ENCODE peak calls at places on chromosome 13, in five cellular contexts. R is dorsolateral prefrontal cortex, E is transverse colon, Z is thyroid gland, U is GM12865. Y is an unnamed sample.

GRCh38 chr13:43475135-43475534 is 311.6 kb downstream of the ENOX1 start:
- DNase-seq in E (no peak), R (no peak), Z (no peak), U (no peak), Y (no peak)

GRCh38 chr13:77028202-77028601 is 1.2 kb upstream of the FBXL3 start:
- DNase-seq in U (no peak), Z (no peak), E (no peak), R (no peak), Y (peak; percentile 7)

GRCh38 chr13:76316998-76317527 is 569.1 kb downstream of the KCTD12 start:
- DNase-seq in Z (no peak), R (no peak), E (no peak), U (no peak), Y (no peak)

GRCh38 chr13:100175803-100176182 is 86.9 kb downstream of the PCCA start:
- DNase-seq in Z (no peak), E (no peak), R (no peak), U (no peak), Y (no peak)

GRCh38 chr13:34250151-34250550 is 432.2 kb downstream of the RFC3 start:
- DNase-seq in E (no peak), R (no peak), Z (no peak), U (no peak), Y (no peak)

GRCh38 chr13:39599842-39600241 is 3.2 kb downstream of the LHFPL6 start:
- DNase-seq in Z (no peak), U (no peak), E (no peak), R (no peak), Y (no peak)

GRCh38 chr13:98664047-98664446 is 87.1 kb upstream of the STK24 start:
- DNase-seq in R (no peak), Z (no peak), E (no peak), U (no peak), Y (peak; percentile 97)

GRCh38 chr13:71729441-71729840 is 137.6 kb downstream of the DACH1 start:
- DNase-seq in R (no peak), E (no peak), Z (no peak), U (no peak), Y (no peak)

GRCh38 chr13:104473936-104474335 is 1407.7 kb upstream of the SLC10A2 start:
- DNase-seq in E (no peak), Z (no peak), R (no peak), U (no peak), Y (no peak)

GRCh38 chr13:62337109-62337880 is 921.6 kb upstream of the PCDH20 start:
- DNase-seq in E (no peak), U (no peak), R (no peak), Z (no peak), Y (no peak)

GRCh38 chr13:104461049-104461448 is 1394.8 kb upstream of the SLC10A2 start:
- DNase-seq in E (no peak), R (no peak), Z (no peak), U (no peak), Y (no peak)

GRCh38 chr13:76538004-76538403 is 348.2 kb downstream of the KCTD12 start:
- DNase-seq in E (no peak), Z (no peak), U (no peak), R (no peak), Y (no peak)

GRCh38 chr13:57633950-57634828 is 2.6 kb downstream of the PCDH17 start:
- DNase-seq in R (peak; percentile 54), U (no peak), Z (no peak), E (no peak), Y (no peak)

GRCh38 chr13:57631607-57632275 is at the start of gene PCDH17:
- DNase-seq in Z (peak; percentile 12), R (peak; percentile 66), U (no peak), E (peak; percentile 7), Y (no peak)

GRCh38 chr13:57634829-57635165 is 3.3 kb downstream of the PCDH17 start:
- DNase-seq in E (no peak), U (no peak), Z (no peak), R (peak; percentile 51), Y (no peak)

GRCh38 chr13:57632276-57633140 is 964 bp downstream of the PCDH17 start:
- DNase-seq in U (no peak), E (no peak), Z (peak; percentile 3), R (peak; percentile 41), Y (no peak)

DNA sequence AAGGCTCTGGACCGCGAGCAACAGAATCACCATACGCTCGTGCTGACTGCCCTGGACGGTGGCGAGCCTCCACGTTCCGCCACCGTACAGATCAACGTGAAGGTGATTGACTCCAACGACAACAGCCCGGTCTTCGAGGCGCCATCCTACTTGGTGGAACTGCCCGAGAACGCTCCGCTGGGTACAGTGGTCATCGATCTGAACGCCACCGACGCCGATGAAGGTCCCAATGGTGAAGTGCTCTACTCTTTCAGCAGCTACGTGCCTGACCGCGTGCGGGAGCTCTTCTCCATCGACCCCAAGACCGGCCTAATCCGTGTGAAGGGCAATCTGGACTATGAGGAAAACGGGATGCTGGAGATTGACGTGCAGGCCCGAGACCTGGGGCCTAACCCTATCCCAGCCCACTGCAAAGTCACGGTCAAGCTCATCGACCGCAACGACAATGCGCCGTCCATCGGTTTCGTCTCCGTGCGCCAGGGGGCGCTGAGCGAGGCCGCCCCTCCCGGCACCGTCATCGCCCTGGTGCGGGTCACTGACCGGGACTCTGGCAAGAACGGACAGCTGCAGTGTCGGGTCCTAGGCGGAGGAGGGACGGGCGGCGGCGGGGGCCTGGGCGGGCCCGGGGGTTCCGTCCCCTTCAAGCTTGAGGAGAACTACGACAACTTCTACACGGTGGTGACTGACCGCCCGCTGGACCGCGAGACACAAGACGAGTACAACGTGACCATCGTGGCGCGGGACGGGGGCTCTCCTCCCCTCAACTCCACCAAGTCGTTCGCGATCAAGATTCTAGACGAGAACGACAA is 1.8 kb downstream of the PCDH17 start:
- DNase-seq in Z (peak; percentile 12), R (peak; percentile 76), E (peak; percentile 13), U (no peak), Y (no peak)
- TF ChIP-seq CTCF in Z (peak; percentile 13), R (peak; percentile 63), E (peak; percentile 20), U (no peak), Y (no peak)

GRCh38 chr13:111203742-111204386 is 88.8 kb downstream of the ARHGEF7 start:
- DNase-seq in E (no peak), R (no peak), U (peak; percentile 39), Z (no peak), Y (no peak)
- H3K4me3 ChIP-seq in E (no peak overlapping the region), R (no peak overlapping the region), U (no peak overlapping the region), Z (no peak overlapping the region), Y (no peak overlapping the region)

GRCh38 chr13:27449936-27450828 is at the start of gene MTIF3:
- DNase-seq in E (peak; percentile 98), Z (peak; percentile 98), R (peak; percentile 91), U (peak; percentile 98), Y (peak; percentile 97)
- TF ChIP-seq CTCF in E (no peak), Z (no peak), R (no peak), U (peak; percentile 2), Y (peak; percentile 11)

GRCh38 chr13:52447354-52447753 is 3.1 kb downstream of the VPS36 start:
- DNase-seq in R (no peak), U (peak; percentile 18), Z (no peak), E (no peak), Y (peak; percentile 81)

GRCh38 chr13:52450012-52450792 is at the start of gene VPS36:
- DNase-seq in E (peak; percentile 98), U (peak; percentile 97), R (peak; percentile 91), Z (peak; percentile 95), Y (peak; percentile 96)

GRCh38 chr13:52446265-52446664 is 4.2 kb downstream of the VPS36 start:
- DNase-seq in U (no peak), Z (no peak), R (no peak), E (no peak), Y (peak; percentile 86)

GRCh38 chr13:52449323-52450011 is 967 bp downstream of the VPS36 start:
- DNase-seq in U (no peak), E (no peak), R (no peak), Z (no peak), Y (no peak)

GRCh38 chr13:52447815-52448552 is 2.5 kb downstream of the VPS36 start:
- DNase-seq in U (no peak), E (no peak), R (no peak), Z (no peak), Y (peak; percentile 59)
- H3K4me3 ChIP-seq in U (no peak overlapping the region), E (no peak overlapping the region), R (no peak overlapping the region), Z (no peak overlapping the region), Y (peak overlapping the region; percentile 14)

DNA sequence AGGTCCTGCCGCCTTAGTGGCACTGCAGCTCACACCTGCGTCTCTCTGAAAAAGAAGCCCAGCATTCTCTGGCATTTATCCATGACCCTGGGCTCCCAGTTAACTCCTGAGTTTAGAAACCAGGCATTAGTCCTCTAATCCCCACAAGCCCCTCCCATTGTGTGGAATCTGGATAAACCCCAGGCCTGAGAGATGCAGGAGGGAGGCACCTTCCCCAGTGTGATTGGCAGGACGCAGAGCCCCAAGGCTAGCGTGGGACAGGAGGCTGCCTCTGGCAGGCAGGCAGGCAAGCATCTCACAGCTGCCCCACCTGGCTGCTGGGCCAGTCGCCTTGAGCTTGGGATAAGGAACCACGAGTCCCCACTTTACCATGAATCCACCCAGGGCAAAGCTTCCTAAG is 11.0 kb upstream of the SERPINE3 start:
- DNase-seq in U (no peak), Z (no peak), E (no peak), R (no peak), Y (no peak)
- TF ChIP-seq CTCF in U (no peak), Z (no peak), E (no peak), R (no peak), Y (no peak)

DNA sequence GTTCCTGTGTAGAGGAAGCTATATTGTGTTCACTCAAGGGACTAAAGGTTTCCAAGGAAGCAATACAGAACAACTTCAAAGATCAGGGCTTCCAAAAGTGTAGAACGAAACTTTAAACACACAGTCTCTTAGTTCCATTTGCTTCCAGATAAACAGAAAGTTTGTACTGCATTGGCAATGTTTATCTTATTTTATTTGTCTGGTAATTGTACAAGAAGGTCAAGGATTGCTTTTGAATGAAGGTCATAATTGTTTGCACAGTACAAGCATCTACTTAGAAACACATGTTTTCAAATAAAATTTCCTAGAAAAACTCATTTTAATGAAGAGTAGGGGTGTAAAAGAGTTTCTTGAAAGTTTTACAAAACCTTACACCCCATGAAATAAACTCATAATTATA is 712.7 kb upstream of the SGCG start:
- DNase-seq in U (no peak), E (no peak), R (no peak), Z (no peak), Y (no peak)
- H3K4me3 ChIP-seq in U (no peak overlapping the region), E (no peak overlapping the region), R (no peak overlapping the region), Z (no peak overlapping the region), Y (no peak overlapping the region)

DNA sequence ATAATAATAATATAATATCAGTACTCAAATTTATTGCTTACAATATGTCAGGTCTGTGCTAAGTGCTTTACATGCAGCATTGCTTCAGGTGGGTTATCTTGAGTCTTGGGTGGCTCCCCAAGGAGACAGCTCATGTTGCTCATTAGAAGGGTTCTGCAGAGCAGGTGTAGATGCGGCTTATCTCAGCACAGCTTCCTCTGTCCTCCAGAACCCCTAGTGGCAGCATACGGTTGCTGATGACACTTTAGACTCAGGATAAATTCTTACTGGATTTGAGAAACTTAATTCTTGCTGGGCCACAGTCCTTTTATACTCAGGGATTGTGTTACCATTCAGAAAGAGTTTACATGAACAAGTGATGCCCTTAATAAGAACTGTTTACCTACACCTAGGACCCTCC is 8.9 kb downstream of the COG3 start:
- DNase-seq in E (no peak), Z (no peak), R (no peak), U (peak; percentile 36), Y (no peak)
- TF ChIP-seq CTCF in E (peak; percentile 19), Z (no peak), R (no peak), U (peak; percentile 16), Y (peak; percentile 33)

Y was measured in epithelial cell of esophagus.